ENCODE peak calls at places on chromosomes 12 and 14, in seven cellular contexts. F is foreskin fibroblast, J is fibroblast of mammary gland, I is dorsolateral prefrontal cortex, T is tibial artery, Z is endodermal cell, X is WTC11. U is an unnamed sample.

GRCh38 chr12:24668563-24668962 is 280.3 kb downstream of the BCAT1 start:
- DNase-seq in F (no peak), J (peak; percentile 19), I (no peak), T (no peak), Z (no peak), X (no peak), U (no peak)

GRCh38 chr12:122835693-122836026 is 403 bp downstream of the HIP1R start:
- DNase-seq in F (no peak), J (no peak), I (no peak), T (no peak), Z (no peak), X (peak; percentile 42), U (peak; percentile 59)

GRCh38 chr12:41663487-41664258 is 475.6 kb downstream of the PDZRN4 start:
- DNase-seq in F (no peak), J (peak; percentile 19), I (no peak), T (no peak), Z (peak; percentile 55), X (no peak), U (no peak)

GRCh38 chr12:101992091-101992490 is 69.7 kb downstream of the WASHC3 start:
- DNase-seq in F (peak; percentile 9), J (peak; percentile 57), I (no peak), T (no peak), Z (no peak), X (no peak), U (no peak)

GRCh38 chr12:104809706-104810385 is 148.2 kb downstream of the SLC41A2 start:
- DNase-seq in F (no peak), J (no peak), I (no peak), T (no peak), Z (no peak), X (no peak), U (no peak)

GRCh38 chr12:46959484-46959883 is 119.9 kb upstream of the PCED1B start:
- DNase-seq in F (peak; percentile 96), J (peak; percentile 94), I (no peak), T (no peak), Z (no peak), X (no peak), U (no peak)

GRCh38 chr14:60251877-60252276 is 2.9 kb downstream of the PPM1A start:
- DNase-seq in F (no peak), J (no peak), I (no peak), T (no peak), Z (no peak), X (no peak), U (no peak)

GRCh38 chr12:6271281-6271680 is 39.2 kb upstream of the PLEKHG6 start:
- DNase-seq in F (no peak), J (no peak), I (no peak), T (no peak), Z (no peak), X (no peak), U (no peak)

GRCh38 chr12:41345071-41345470 is 157.0 kb downstream of the PDZRN4 start:
- DNase-seq in F (no peak), J (no peak), I (peak; percentile 57), T (no peak), Z (no peak), X (no peak), U (no peak)

GRCh38 chr14:54026671-54027070 is 70.0 kb upstream of the BMP4 start:
- DNase-seq in F (no peak), J (no peak), I (no peak), T (no peak), Z (no peak), X (no peak), U (no peak)

GRCh38 chr14:94903338-94903737 is 133.4 kb upstream of the GSC start:
- DNase-seq in F (no peak), J (no peak), I (no peak), T (no peak), Z (peak; percentile 48), X (no peak), U (no peak)

GRCh38 chr12:32666510-32666909 is 12.6 kb upstream of the DNM1L start:
- DNase-seq in F (no peak), J (peak; percentile 34), I (no peak), T (no peak), Z (no peak), X (no peak), U (no peak)

GRCh38 chr12:92438641-92439396 is 264.0 kb upstream of the PLEKHG7 start:
- DNase-seq in F (no peak), J (peak; percentile 72), I (no peak), T (no peak), Z (no peak), X (no peak), U (no peak)

GRCh38 chr14:64209428-64210165 is 84.6 kb downstream of the ESR2 start:
- DNase-seq in F (peak; percentile 32), J (peak; percentile 19), I (peak; percentile 29), T (no peak), Z (no peak), X (no peak), U (no peak)

GRCh38 chr14:65387628-65388027 is 24.9 kb upstream of the FUT8 start:
- DNase-seq in F (no peak), J (no peak), I (no peak), T (no peak), Z (no peak), X (no peak), U (no peak)

GRCh38 chr12:78674311-78675085 is 190.1 kb upstream of the SYT1 start:
- DNase-seq in F (no peak), J (peak; percentile 64), I (no peak), T (no peak), Z (no peak), X (no peak), U (no peak)

GRCh38 chr12:131287938-131288797 is 334.5 kb downstream of the ADGRD1 start:
- DNase-seq in F (no peak), J (no peak), I (peak; percentile 2), T (peak; percentile 29), Z (peak; percentile 35), X (no peak), U (no peak)

GRCh38 chr12:105334001-105334400 is 3.5 kb downstream of the C12orf75 start:
- DNase-seq in F (peak; percentile 61), J (peak; percentile 92), I (no peak), T (no peak), Z (no peak), X (no peak), U (no peak)

GRCh38 chr12:54187075-54187474 is 1.7 kb downstream of the SMUG1 start:
- DNase-seq in F (no peak), J (no peak), I (no peak), T (no peak), Z (no peak), X (no peak), U (no peak)

GRCh38 chr12:71904629-71905028 is 34.0 kb upstream of the TPH2 start:
- DNase-seq in F (no peak), J (no peak), I (no peak), T (no peak), Z (no peak), X (no peak), U (no peak)

DNA sequence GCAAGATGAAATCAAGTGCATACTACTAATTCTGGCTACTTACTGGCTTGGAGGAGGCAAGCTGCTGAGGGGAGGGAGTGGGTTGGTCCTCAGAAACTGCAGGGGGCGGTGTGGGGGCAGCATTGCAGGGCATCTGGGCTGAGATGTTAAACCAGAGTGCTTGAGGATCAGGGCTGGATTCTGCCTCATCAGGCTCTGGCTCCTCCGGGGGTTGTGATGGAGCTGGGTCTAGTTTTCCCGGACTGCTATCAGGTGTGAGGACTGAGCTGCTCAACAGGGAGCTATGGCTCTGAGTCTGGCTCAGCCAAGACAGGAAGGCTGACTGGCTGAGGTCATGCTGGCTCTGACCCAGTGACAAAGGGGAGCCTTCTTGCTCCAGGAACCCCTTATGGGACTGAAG is 28.6 kb downstream of the BAZ2A start:
- DNase-seq in F (no peak), J (no peak), I (no peak), T (no peak), Z (peak; percentile 80), X (peak; percentile 53), U (no peak)
- TF ChIP-seq CTCF in F (no peak), J (peak; percentile 21), I (no peak), T (no peak), Z (peak; percentile 49), X (no peak), U (no peak)

GRCh38 chr14:31543969-31544799 is 17.0 kb upstream of the NUBPL start:
- DNase-seq in F (no peak), J (peak; percentile 26), I (no peak), T (no peak), Z (peak; percentile 46), X (no peak), U (no peak)
- TF ChIP-seq CTCF in F (peak; percentile 14), J (peak; percentile 37), I (peak; percentile 27), T (no peak), Z (peak; percentile 66), X (no peak), U (no peak)

DNA sequence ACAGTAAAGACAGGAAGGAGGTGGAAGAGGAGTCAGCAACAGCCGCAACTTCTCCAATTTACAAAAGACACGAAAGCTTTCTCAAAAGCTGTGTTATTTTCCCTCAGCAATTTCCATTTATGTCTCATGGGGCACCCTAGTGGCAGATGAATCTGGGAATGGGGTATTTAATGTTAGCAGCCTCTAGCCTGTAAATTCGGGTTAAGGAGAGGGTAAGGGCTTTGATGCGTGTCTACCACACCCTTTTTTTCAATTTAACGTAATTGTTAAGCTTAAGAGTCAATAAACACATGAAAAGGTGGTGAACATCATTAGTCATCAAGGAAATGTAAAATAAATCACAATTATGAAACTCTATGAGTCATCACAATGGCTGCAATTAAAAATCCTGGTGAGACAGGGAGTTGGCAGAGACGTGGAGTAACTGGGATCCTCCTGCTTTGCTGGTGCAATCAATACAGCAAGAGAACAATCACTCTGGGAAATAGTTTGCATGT is 986.4 kb downstream of the AACS start:
- DNase-seq in F (peak; percentile 16), J (peak; percentile 34), I (no peak), T (no peak), Z (no peak), X (no peak), U (no peak)
- TF ChIP-seq CTCF in F (no peak), J (no peak), I (no peak), T (no peak), Z (no peak), X (no peak), U (no peak)

GRCh38 chr12:57118711-57119271 is 7.6 kb upstream of the STAT6 start:
- DNase-seq in F (no peak), J (peak; percentile 57), I (no peak), T (no peak), Z (no peak), X (no peak), U (no peak)
- TF ChIP-seq CTCF in F (no peak), J (no peak), I (no peak), T (no peak), Z (no peak), X (no peak), U (no peak)

GRCh38 chr14:41289025-41289424 is 317.7 kb upstream of the LRFN5 start:
- DNase-seq in F (no peak), J (no peak), I (no peak), T (no peak), Z (no peak), X (no peak), U (no peak)
- TF ChIP-seq CTCF in F (no peak), J (no peak), I (no peak), T (no peak), Z (peak; percentile 33), X (no peak), U (no peak)